ENCODE peak calls at places on chromosomes 7 and 10, in five cellular contexts. P is SK-N-SH, U is body of pancreas, J is colonic mucosa, E is A549. X is an unnamed sample. For H3K9me3, the result is how much of the 10 kb centered on the place peaks cover.

GRCh38 chr7:39949980-39950472 is at the start of gene CDK13:
- DNase-seq in P (peak), U (peak), J (peak), E (peak), X (peak)

GRCh38 chr7:2202361-2202761 is 30.4 kb downstream of the MAD1L1 start:
- DNase-seq in P (peak), U (no peak), J (no peak), E (no peak), X (no peak)

GRCh38 chr7:99622596-99622995 is 5.8 kb downstream of the ZSCAN25 start:
- DNase-seq in P (no peak), U (no peak), J (no peak), E (no peak), X (no peak)

GRCh38 chr7:51310131-51310583 is 6.5 kb downstream of the COBL start:
- DNase-seq in P (no peak), U (no peak), J (no peak), E (no peak), X (no peak)

GRCh38 chr10:29141761-29142160 is 147.1 kb upstream of the LYZL1 start:
- DNase-seq in P (peak), U (peak), J (no peak), E (peak), X (no peak)

GRCh38 chr10:129838794-129839193 is 125.3 kb downstream of the EBF3 start:
- DNase-seq in P (no peak), U (no peak), J (no peak), E (no peak), X (no peak)

GRCh38 chr7:20532841-20533240 is 82.6 kb upstream of the ABCB5 start:
- DNase-seq in P (no peak), U (no peak), J (no peak), E (no peak), X (no peak)

GRCh38 chr7:100675581-100676350 is 2.2 kb downstream of the GNB2 start:
- DNase-seq in P (peak), U (peak), J (peak), E (peak), X (peak)

GRCh38 chr10:3054816-3055202 is 12.5 kb upstream of the PFKP start:
- DNase-seq in P (no peak), U (no peak), J (no peak), E (no peak), X (no peak)

GRCh38 chr10:132362151-132362611 is 30.2 kb downstream of the LRRC27 start:
- DNase-seq in P (no peak), U (no peak), J (no peak), E (no peak), X (no peak)

GRCh38 chr10:110822065-110822707 is 49.5 kb upstream of the PDCD4 start:
- DNase-seq in P (no peak), U (no peak), J (no peak), E (no peak), X (no peak)

GRCh38 chr7:134470864-134471263 is 12.0 kb upstream of the AKR1B1 start:
- DNase-seq in P (no peak), U (no peak), J (no peak), E (peak), X (no peak)

GRCh38 chr7:8214162-8214897 is 47.6 kb downstream of the ICA1 start:
- DNase-seq in P (no peak), U (no peak), J (no peak), E (no peak), X (no peak)

GRCh38 chr7:144738708-144739314 is 97.0 kb downstream of the TPK1 start:
- DNase-seq in P (peak), U (peak), J (no peak), E (peak), X (no peak)

GRCh38 chr10:94005050-94005449 is 11.3 kb downstream of the PLCE1 start:
- DNase-seq in P (no peak), U (no peak), J (peak), E (no peak), X (no peak)

GRCh38 chr10:103512591-103513382 is 19.3 kb downstream of the NEURL1 start:
- DNase-seq in P (peak), U (peak), J (peak), E (no peak), X (no peak)

GRCh38 chr7:118041336-118041878 is 142.6 kb upstream of the LSM8 start:
- DNase-seq in P (no peak), U (no peak), J (no peak), E (no peak), X (no peak)

GRCh38 chr7:107971613-107972012 is 31.3 kb downstream of the LAMB1 start:
- DNase-seq in P (no peak), U (no peak), J (no peak), E (no peak), X (no peak)

GRCh38 chr10:24920907-24921881 is 31.2 kb downstream of the PRTFDC1 start:
- DNase-seq in P (peak), U (peak), J (peak), E (peak), X (no peak)

GRCh38 chr7:24284699-24285506 is 913 bp downstream of the NPY start:
- DNase-seq in P (peak), U (no peak), J (no peak), E (peak), X (no peak)

GRCh38 chr7:24291271-24291670 is 7.3 kb downstream of the NPY start:
- DNase-seq in P (no peak), U (no peak), J (no peak), E (no peak), X (no peak)

GRCh38 chr7:24290004-24290641 is 6.1 kb downstream of the NPY start:
- DNase-seq in P (peak), U (peak), J (peak), E (peak), X (no peak)
- TF ChIP-seq CTCF in P (peak), U (peak), J (no peak), E (peak), X (peak)

DNA sequence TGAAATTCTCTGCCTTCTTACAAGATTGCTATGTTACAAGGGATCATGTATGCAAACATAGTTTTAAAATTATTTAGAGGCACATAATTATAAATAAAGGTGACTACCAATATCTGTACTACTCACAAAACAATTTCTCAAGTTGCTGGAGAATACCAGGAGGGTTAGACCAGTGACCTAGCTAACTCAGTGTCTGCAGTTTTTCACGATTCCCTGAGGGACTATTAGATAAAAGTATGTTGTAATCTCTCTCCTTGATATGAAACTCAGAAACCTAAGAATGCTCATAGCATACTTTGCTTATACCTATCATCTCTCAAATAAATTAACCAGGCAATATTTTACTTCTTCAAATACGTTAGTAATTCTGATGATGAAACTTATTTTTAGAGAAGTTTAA is 534.0 kb upstream of the ANKRD30A start:
- DNase-seq in P (no peak), U (no peak), J (no peak), E (no peak), X (no peak)
- H3K27ac ChIP-seq in P (no peak), U (no peak), J (no peak), E (no peak), X (no peak)

DNA sequence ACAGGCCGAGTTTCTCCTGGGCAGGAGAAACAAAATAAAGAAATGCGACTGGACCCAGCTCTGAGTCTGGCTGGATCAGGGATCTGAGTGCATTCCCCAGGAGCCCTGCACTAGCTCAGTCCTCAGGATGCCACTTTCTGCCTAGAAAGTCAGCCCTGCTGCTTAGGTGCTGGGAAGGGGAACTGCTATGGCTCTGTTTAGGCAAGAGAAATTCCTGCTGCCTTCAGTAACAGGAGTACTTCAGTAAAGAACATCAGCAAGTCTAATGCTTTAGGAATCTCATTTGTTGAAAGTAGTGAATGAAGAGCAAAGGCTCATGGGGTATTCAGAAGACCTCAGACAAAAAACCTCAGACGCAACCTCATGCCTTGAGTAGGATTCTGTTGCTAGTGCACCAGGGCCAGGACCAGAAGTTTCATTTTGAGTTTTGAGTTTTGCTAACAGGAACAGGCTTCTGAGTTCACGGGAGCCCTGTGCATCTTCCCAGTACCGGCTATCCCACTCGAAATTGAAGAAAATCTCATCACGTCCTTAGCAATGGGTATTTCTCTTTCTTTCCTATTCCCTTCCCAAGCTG is 170.8 kb upstream of the CDCA7L start:
- DNase-seq in P (no peak), U (no peak), J (no peak), E (no peak), X (no peak)
- H3K9me3 ChIP-seq in P (under half), U (under half), J (under half), E (under half), X (under half)

GRCh38 chr7:136890379-136890778 is 21.9 kb downstream of the CHRM2 start:
- DNase-seq in P (no peak), U (no peak), J (no peak), E (no peak), X (no peak)
- TF ChIP-seq CTCF in P (no peak), U (no peak), J (no peak), E (no peak), X (no peak)

DNA sequence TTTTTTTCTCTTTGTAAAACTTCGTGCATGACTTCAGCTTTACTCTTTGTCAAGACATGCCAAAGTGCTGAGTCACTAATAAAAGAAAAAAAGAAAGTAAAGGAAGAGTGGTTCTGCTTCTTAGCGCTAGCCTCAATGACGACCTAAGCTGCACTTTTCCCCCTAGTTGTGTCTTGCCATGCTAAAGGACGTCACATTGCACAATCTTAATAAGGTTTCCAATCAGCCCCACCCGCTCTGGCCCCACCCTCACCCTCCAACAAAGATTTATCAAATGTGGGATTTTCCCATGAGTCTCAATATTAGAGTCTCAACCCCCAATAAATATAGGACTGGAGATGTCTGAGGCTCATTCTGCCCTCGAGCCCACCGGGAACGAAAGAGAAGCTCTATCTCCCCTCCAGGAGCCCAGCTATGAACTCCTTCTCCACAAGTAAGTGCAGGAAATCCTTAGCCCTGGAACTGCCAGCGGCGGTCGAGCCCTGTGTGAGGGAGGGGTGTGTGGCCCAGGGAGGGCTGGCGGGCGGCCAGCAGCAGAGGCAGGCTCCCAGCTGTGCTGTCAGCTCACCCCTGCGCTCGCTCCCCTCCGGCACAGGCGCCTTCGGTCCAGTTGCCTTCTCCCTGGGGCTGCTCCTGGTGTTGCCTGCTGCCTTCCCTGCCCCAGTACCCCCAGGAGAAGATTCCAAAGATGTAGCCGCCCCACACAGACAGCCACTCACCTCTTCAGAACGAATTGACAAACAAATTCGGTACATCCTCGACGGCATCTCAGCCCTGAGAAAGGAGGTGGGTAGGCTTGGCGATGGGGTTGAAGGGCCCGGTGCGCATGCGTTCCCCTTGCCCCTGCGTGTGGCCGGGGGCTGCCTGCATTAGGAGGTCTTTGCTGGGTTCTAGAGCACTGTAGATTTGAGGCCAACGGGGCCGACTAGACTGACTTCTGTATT is at the start of gene IL6:
- DNase-seq in P (peak), U (peak), J (peak), E (peak), X (peak)
- H3K27ac ChIP-seq in P (peak), U (no peak), J (peak), E (peak), X (peak)

GRCh38 chr7:157656195-157656769 is 319.5 kb downstream of the DNAJB6 start:
- DNase-seq in P (peak), U (no peak), J (no peak), E (peak), X (no peak)

GRCh38 chr7:157660971-157661610 is 324.3 kb downstream of the DNAJB6 start:
- DNase-seq in P (no peak), U (no peak), J (no peak), E (no peak), X (no peak)

GRCh38 chr7:157657741-157658740 is 321.2 kb downstream of the DNAJB6 start:
- DNase-seq in P (peak), U (no peak), J (no peak), E (no peak), X (no peak)

GRCh38 chr7:157661611-157661975 is 324.8 kb downstream of the DNAJB6 start:
- DNase-seq in P (no peak), U (no peak), J (no peak), E (no peak), X (no peak)

DNA sequence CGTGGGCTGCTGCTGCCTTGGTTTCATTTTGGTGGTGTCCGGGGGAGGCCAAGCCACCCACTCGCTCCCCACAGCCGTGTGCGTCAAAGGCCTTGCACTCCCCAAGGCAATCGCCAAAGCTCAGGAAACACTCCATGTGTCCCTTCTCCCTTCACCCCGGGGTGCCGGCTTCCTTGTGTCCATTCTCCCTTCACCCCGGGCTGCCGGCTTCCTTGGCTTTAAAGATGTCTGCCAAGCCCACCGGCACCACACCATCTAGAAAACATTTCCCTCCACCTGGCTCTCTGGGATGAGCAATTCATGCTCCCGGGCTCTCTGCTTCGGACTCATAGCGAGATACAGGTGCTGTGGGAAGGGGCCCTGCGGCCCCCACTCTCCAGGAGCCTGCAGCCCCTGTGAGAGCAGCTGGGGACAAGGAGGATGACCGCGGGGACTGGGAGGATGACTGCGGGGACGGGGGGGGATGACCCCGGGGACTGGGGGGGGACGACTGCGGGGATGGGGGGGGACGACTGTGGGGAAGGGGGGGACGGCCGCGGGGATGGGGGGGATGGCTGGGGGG is 322.1 kb downstream of the DNAJB6 start:
- DNase-seq in P (peak), U (no peak), J (no peak), E (no peak), X (no peak)
- H3K9me3 ChIP-seq in P (under half), U (under half), J (under half), E (under half), X (under half)

GRCh38 chr7:115478426-115478825 is 552.1 kb downstream of the TFEC start:
- DNase-seq in P (no peak), U (no peak), J (no peak), E (no peak), X (no peak)

GRCh38 chr7:115476666-115477065 is 553.9 kb downstream of the TFEC start:
- DNase-seq in P (no peak), U (no peak), J (no peak), E (no peak), X (no peak)

GRCh38 chr7:115475774-115476407 is 554.0 kb downstream of the MDFIC start:
- DNase-seq in P (no peak), U (no peak), J (peak), E (no peak), X (no peak)

GRCh38 chr7:115477193-115477651 is 553.3 kb downstream of the TFEC start:
- DNase-seq in P (no peak), U (no peak), J (peak), E (no peak), X (no peak)

DNA sequence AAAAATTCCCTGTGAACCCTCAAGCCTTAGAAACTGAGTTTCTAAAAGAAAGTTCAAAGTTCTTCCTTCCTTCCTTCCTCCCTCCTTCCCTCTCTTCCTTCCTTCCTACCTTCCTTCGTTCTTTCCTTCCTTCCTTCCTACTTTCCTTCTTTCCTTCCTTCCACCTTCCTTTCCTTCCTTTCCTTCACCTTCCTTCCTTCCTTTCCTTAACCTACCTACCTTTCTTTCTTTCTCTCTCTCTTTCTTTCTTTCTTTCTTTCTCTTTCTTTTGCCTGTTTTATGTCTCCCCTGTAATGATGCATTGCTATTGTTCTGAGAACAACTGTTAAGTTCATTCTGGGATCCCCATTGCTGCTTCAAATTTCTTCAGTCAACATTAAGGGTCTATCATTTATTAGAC is 551.1 kb downstream of the TFEC start:
- DNase-seq in P (no peak), U (no peak), J (no peak), E (no peak), X (no peak)
- TF ChIP-seq CTCF in P (no peak), U (no peak), J (no peak), E (no peak), X (no peak)

DNA sequence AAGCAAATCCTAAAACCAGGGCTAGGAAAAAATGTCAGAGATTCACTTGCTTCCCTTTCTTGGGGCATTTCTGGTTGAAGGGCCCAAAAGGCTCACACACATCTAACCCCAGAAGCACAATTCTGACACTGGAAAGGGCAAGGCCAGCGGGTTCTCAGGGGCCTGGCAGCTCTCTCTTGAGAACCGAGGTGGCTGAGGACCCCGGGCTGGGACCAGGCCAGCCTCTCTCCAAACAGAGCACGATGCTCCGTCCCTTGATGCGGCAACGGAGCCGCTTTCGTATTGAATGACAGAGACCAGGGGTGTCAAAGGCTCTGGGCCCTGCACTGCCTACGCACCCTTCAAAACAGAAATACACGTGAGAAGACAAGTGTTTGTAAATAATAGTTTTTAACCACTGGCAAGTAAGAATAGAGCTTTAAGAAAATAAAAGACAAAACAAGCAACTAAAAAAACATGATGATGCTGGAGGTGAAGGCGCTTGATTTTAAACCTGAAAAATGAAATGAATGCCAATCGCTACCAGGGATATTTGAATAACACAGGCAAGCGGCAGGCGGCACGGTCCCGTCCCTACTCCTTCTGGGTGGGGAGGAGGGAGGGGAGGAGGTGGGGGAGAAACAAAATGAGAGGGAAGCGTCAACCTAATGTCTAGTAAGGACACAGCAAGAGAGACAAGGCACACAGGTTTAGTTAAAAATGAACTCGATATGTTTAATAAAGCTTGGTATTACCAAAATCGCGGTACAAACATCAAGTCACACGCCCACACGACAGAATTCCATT is 68.0 kb downstream of the SLC29A4 start:
- DNase-seq in P (no peak), U (no peak), J (no peak), E (no peak), X (no peak)
- H3K27ac ChIP-seq in P (no peak), U (no peak), J (no peak), E (no peak), X (no peak)

DNA sequence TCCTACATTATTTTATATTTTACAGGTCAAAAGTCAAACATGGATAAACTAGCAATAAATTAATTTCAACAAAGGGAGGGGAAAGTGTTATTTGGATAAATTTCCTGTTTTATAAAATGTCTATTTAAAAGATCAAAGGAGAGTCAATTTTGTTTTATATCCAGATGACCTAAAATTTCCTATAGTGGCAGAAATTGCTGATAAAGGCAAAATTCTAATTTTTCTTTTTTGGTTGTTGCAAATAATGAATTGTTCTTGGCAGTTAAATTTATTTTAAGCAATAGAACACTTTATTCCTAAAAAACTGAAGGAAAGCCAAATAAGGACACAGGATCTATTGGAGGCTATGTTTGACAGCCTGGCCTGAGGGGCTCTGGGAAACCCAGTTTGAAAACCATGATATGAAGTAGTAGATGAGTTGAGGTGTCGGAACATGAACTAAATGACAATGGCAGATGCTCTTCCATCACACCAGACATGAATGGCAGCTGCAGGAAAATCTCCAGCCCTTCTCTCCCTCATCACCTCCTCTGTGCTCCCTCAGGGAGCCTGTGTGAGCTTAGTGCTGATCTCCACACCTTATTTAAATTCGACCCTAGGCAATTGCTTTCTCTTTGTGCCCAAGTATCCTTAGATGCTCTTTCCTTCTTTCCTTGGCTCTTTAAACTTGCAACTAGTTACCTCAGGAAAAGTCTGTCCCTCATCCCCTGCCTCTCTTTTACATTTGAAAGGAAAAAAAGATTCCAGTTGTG is 395.0 kb downstream of the THSD7A start:
- DNase-seq in P (no peak), U (no peak), J (no peak), E (no peak), X (no peak)
- H3K9me3 ChIP-seq in P (under half), U (under half), J (under half), E (under half), X (under half)